ENCODE peak calls at places on chromosomes 16 and 17, in six cellular contexts. One of them, this sample, is unnamed.

GRCh38 chr16:67243481-67243880 is 3.8 kb downstream of the FHOD1 start:
- DNase-seq in H7: no peak
- DNase-seq in activated naive CD8-positive, alpha-beta T cell treated with anti-CD3 and anti-CD28 coated beads for 36 hours: no peak
- DNase-seq in GM04503: no peak
- DNase-seq in CD8-positive, alpha-beta T cell: no peak
- DNase-seq in aorta: peak; percentile 68
- DNase-seq in this sample: no peak

GRCh38 chr16:57128787-57129389 is 36.5 kb downstream of the CPNE2 start:
- DNase-seq in H7: no peak
- DNase-seq in activated naive CD8-positive, alpha-beta T cell treated with anti-CD3 and anti-CD28 coated beads for 36 hours: peak; percentile 70
- DNase-seq in GM04503: no peak
- DNase-seq in CD8-positive, alpha-beta T cell: peak; percentile 68
- DNase-seq in aorta: no peak
- DNase-seq in this sample: no peak

GRCh38 chr17:2799653-2800052 is 3.4 kb downstream of the RAP1GAP2 start:
- DNase-seq in H7: no peak
- DNase-seq in activated naive CD8-positive, alpha-beta T cell treated with anti-CD3 and anti-CD28 coated beads for 36 hours: no peak
- DNase-seq in GM04503: no peak
- DNase-seq in CD8-positive, alpha-beta T cell: no peak
- DNase-seq in aorta: no peak
- DNase-seq in this sample: no peak

GRCh38 chr16:73396556-73396955 is 348.6 kb upstream of the ZFHX3 start:
- DNase-seq in H7: no peak
- DNase-seq in activated naive CD8-positive, alpha-beta T cell treated with anti-CD3 and anti-CD28 coated beads for 36 hours: no peak
- DNase-seq in GM04503: no peak
- DNase-seq in CD8-positive, alpha-beta T cell: no peak
- DNase-seq in aorta: no peak
- DNase-seq in this sample: no peak

GRCh38 chr16:19137201-19137601 is 23.4 kb downstream of the ITPRIPL2 start:
- DNase-seq in H7: no peak
- DNase-seq in activated naive CD8-positive, alpha-beta T cell treated with anti-CD3 and anti-CD28 coated beads for 36 hours: no peak
- DNase-seq in GM04503: no peak
- DNase-seq in CD8-positive, alpha-beta T cell: no peak
- DNase-seq in aorta: no peak
- DNase-seq in this sample: no peak

GRCh38 chr16:81900456-81900855 is 110.8 kb downstream of the SDR42E1 start:
- DNase-seq in H7: no peak
- DNase-seq in activated naive CD8-positive, alpha-beta T cell treated with anti-CD3 and anti-CD28 coated beads for 36 hours: no peak
- DNase-seq in GM04503: no peak
- DNase-seq in CD8-positive, alpha-beta T cell: no peak
- DNase-seq in aorta: no peak
- DNase-seq in this sample: no peak

GRCh38 chr17:66840061-66840460 is 5.1 kb downstream of the CACNG5 start:
- DNase-seq in H7: no peak
- DNase-seq in activated naive CD8-positive, alpha-beta T cell treated with anti-CD3 and anti-CD28 coated beads for 36 hours: no peak
- DNase-seq in GM04503: no peak
- DNase-seq in CD8-positive, alpha-beta T cell: no peak
- DNase-seq in aorta: no peak
- DNase-seq in this sample: no peak

GRCh38 chr17:63685021-63685420 is 14.9 kb downstream of the LIMD2 start:
- DNase-seq in H7: no peak
- DNase-seq in activated naive CD8-positive, alpha-beta T cell treated with anti-CD3 and anti-CD28 coated beads for 36 hours: no peak
- DNase-seq in GM04503: no peak
- DNase-seq in CD8-positive, alpha-beta T cell: no peak
- DNase-seq in aorta: no peak
- DNase-seq in this sample: no peak

GRCh38 chr16:50610331-50611262 is 62.4 kb downstream of the NKD1 start:
- DNase-seq in H7: peak; percentile 89
- DNase-seq in activated naive CD8-positive, alpha-beta T cell treated with anti-CD3 and anti-CD28 coated beads for 36 hours: no peak
- DNase-seq in GM04503: no peak
- DNase-seq in CD8-positive, alpha-beta T cell: no peak
- DNase-seq in aorta: no peak
- DNase-seq in this sample: no peak

GRCh38 chr17:69485126-69485724 is 70.7 kb downstream of the MAP2K6 start:
- DNase-seq in H7: no peak
- DNase-seq in activated naive CD8-positive, alpha-beta T cell treated with anti-CD3 and anti-CD28 coated beads for 36 hours: no peak
- DNase-seq in GM04503: no peak
- DNase-seq in CD8-positive, alpha-beta T cell: no peak
- DNase-seq in aorta: no peak
- DNase-seq in this sample: no peak

GRCh38 chr17:68431661-68432071 is 25.6 kb downstream of the WIPI1 start:
- DNase-seq in H7: peak; percentile 57
- DNase-seq in activated naive CD8-positive, alpha-beta T cell treated with anti-CD3 and anti-CD28 coated beads for 36 hours: peak; percentile 23
- DNase-seq in GM04503: no peak
- DNase-seq in CD8-positive, alpha-beta T cell: peak; percentile 46
- DNase-seq in aorta: no peak
- DNase-seq in this sample: no peak